ENCODE peak calls at places on chromosomes 16 and 17, in nine cellular contexts. E is effector CD4-positive, alpha-beta T cell; J is GM20000; B is stimulated activated CD4-positive, alpha-beta T cell treated with anti-CD3 and anti-CD28 coated beads, TNF-alpha, amount 100 ng/mL, for 48 hours; I is stimulated activated CD8-positive, alpha-beta memory T cell treated with anti-CD3 and anti-CD28 coated beads, Interleukin-2, amount 100 ng/mL, for 48 hours; W is iPS-NIHi11; Q is activated CD8-positive, alpha-beta T cell treated with anti-CD3 and anti-CD28 coated beads, Interleukin-2, amount 10 ng/mL, durations not matched to agents 7 days and 5 days; D is SK-N-DZ; R is ACHN. K is an unnamed sample.

GRCh38 chr17:40614431-40615294 is 33.0 kb downstream of the SMARCE1 start:
- DNase-seq in E (no peak), J (no peak), I (no peak), R (no peak), Q (peak), W (no peak), D (no peak), B (no peak), K (no peak)

GRCh38 chr16:86519649-86520316 is 9.5 kb downstream of the FOXF1 start:
- DNase-seq in J (peak), Q (peak), R (peak), I (no peak), E (peak), D (peak), W (peak), B (no peak), K (peak)

GRCh38 chr16:66798162-66798561 is 3.2 kb downstream of the TERB1 start:
- DNase-seq in R (no peak), D (no peak), W (no peak), I (no peak), B (no peak), Q (no peak), E (no peak), J (no peak), K (no peak)

GRCh38 chr17:65205655-65206054 is 68.5 kb downstream of the RGS9 start:
- DNase-seq in E (no peak), J (no peak), I (no peak), B (no peak), D (no peak), R (no peak), Q (no peak), W (no peak), K (no peak)

GRCh38 chr16:57920215-57920890 is 50.6 kb downstream of the CNGB1 start:
- DNase-seq in W (no peak), E (no peak), D (no peak), J (no peak), I (no peak), R (no peak), Q (no peak), B (no peak), K (no peak)

GRCh38 chr17:527247-527646 is 174.6 kb upstream of the RPH3AL start:
- DNase-seq in W (no peak), E (no peak), I (no peak), R (no peak), D (no peak), B (no peak), J (no peak), Q (no peak), K (no peak)

GRCh38 chr16:7372095-7372494 is 39.5 kb downstream of the RBFOX1 start:
- DNase-seq in R (no peak), J (no peak), W (no peak), I (no peak), D (no peak), Q (no peak), B (no peak), E (no peak), K (no peak)

GRCh38 chr17:48432820-48433775 is 3.1 kb upstream of the SKAP1 start:
- DNase-seq in E (no peak), I (no peak), Q (no peak), B (no peak), D (no peak), R (no peak), J (no peak), W (no peak), K (no peak)

GRCh38 chr17:1322014-1322428 is 42.6 kb downstream of the TRARG1 start:
- DNase-seq in I (no peak), E (no peak), W (no peak), Q (no peak), R (no peak), D (no peak), B (no peak), J (no peak), K (no peak)

GRCh38 chr16:55257971-55258613 is 65.9 kb upstream of the IRX6 start:
- DNase-seq in B (peak), R (peak), I (peak), E (no peak), Q (peak), D (no peak), W (peak), J (peak), K (peak)

GRCh38 chr16:86901483-86901882 is 323.1 kb downstream of the FOXL1 start:
- DNase-seq in Q (no peak), B (no peak), R (no peak), W (no peak), I (no peak), J (no peak), D (no peak), E (no peak), K (no peak)

GRCh38 chr16:87344931-87345631 is 27.9 kb upstream of the C16orf95 start:
- DNase-seq in B (peak), E (peak), D (no peak), I (peak), J (no peak), Q (peak), R (no peak), W (peak), K (peak)

GRCh38 chr17:9671559-9671958 is 26.2 kb downstream of the USP43 start:
- DNase-seq in I (no peak), J (no peak), Q (no peak), W (no peak), D (no peak), R (no peak), B (no peak), E (no peak), K (no peak)

GRCh38 chr17:15882058-15882720 is 62.7 kb upstream of the ADORA2B start:
- DNase-seq in B (no peak), Q (no peak), R (no peak), J (no peak), E (no peak), I (no peak), W (peak), D (no peak), K (peak)

GRCh38 chr16:85900031-85900792 is 1.2 kb downstream of the IRF8 start:
- DNase-seq in W (no peak), Q (no peak), R (no peak), E (no peak), B (no peak), J (no peak), D (no peak), I (no peak), K (peak)

GRCh38 chr17:35006345-35006744 is 26.0 kb downstream of the LIG3 start:
- DNase-seq in I (no peak), Q (no peak), E (no peak), W (no peak), B (no peak), R (no peak), D (no peak), J (no peak), K (no peak)

GRCh38 chr16:83813818-83814653 is 6.3 kb downstream of the HSBP1 start:
- DNase-seq in D (no peak), J (no peak), E (no peak), W (no peak), Q (no peak), B (no peak), R (peak), I (no peak), K (no peak)

GRCh38 chr16:21650517-21650916 is 1.9 kb downstream of the IGSF6 start:
- DNase-seq in Q (no peak), W (no peak), D (no peak), I (no peak), J (no peak), B (no peak), R (no peak), E (no peak), K (no peak)

GRCh38 chr16:11152677-11153321 is 103.2 kb downstream of the SOCS1 start:
- DNase-seq in J (no peak), Q (no peak), I (no peak), W (no peak), B (no peak), R (no peak), E (no peak), D (no peak), K (no peak)

GRCh38 chr17:50102164-50102991 is 7.2 kb downstream of the PDK2 start:
- DNase-seq in W (no peak), I (no peak), Q (no peak), R (peak), E (no peak), B (no peak), D (no peak), J (no peak), K (no peak)

GRCh38 chr16:70523621-70524405 is at the start of gene SF3B3:
- DNase-seq in R (peak), I (peak), E (peak), J (peak), W (peak), Q (peak), D (peak), B (peak), K (peak)

GRCh38 chr17:28718317-28718672 is 627 bp upstream of the RAB34 start:
- DNase-seq in W (no peak), R (no peak), B (no peak), J (no peak), I (no peak), Q (no peak), E (no peak), D (peak), K (no peak)

GRCh38 chr17:28384281-28385036 is 13.0 kb downstream of the SARM1 start:
- DNase-seq in W (peak), Q (peak), D (no peak), E (peak), R (peak), B (peak), I (peak), J (peak), K (no peak)

K was measured in H7.